ENCODE peak calls at places on chromosomes 6 and 20, in six cellular contexts. C is transverse colon; O is mammary epithelial cell; W is activated CD8-positive, alpha-beta T cell treated with anti-CD3 and anti-CD28 coated beads for 36 hours; U is heart left ventricle; J is upper lobe of right lung. B is an unnamed sample.

GRCh38 chr6:166664135-166664534 is 37.1 kb upstream of the RPS6KA2 start:
- DNase-seq in O (no peak), C (no peak), J (no peak), U (no peak), W (no peak), B (peak; percentile 8)

GRCh38 chr6:19465240-19465639 is 371.9 kb upstream of the ID4 start:
- DNase-seq in J (no peak), O (no peak), W (no peak), C (no peak), U (no peak), B (no peak)

GRCh38 chr6:114042267-114043075 is 71.5 kb upstream of the HDAC2 start:
- DNase-seq in U (no peak), J (no peak), O (no peak), C (no peak), W (no peak), B (no peak)

GRCh38 chr20:14538433-14538832 is 201.0 kb upstream of the FLRT3 start:
- DNase-seq in W (no peak), U (no peak), C (no peak), J (no peak), O (no peak), B (no peak)

GRCh38 chr6:16635810-16636602 is 125.3 kb downstream of the ATXN1 start:
- DNase-seq in C (peak; percentile 15), O (peak; percentile 80), J (no peak), U (no peak), W (peak; percentile 42), B (peak; percentile 84)

GRCh38 chr6:143694560-143694959 is 16.8 kb downstream of the PHACTR2 start:
- DNase-seq in W (no peak), O (peak; percentile 77), C (no peak), J (no peak), U (no peak), B (no peak)

GRCh38 chr6:127737009-127737486 is 160.1 kb downstream of the C6orf58 start:
- DNase-seq in W (peak; percentile 50), O (peak; percentile 50), J (no peak), U (no peak), C (peak; percentile 10), B (peak; percentile 83)

GRCh38 chr20:58618694-58619540 is 32.2 kb upstream of the STX16 start:
- DNase-seq in U (no peak), W (no peak), O (peak; percentile 64), C (no peak), J (no peak), B (peak; percentile 94)

GRCh38 chr6:13615802-13616140 is 636 bp downstream of the NOL7 start:
- DNase-seq in U (peak; percentile 62), W (peak; percentile 66), O (no peak), J (peak; percentile 79), C (peak; percentile 63), B (no peak)

GRCh38 chr20:20499469-20499868 is 131.6 kb downstream of the INSM1 start:
- DNase-seq in W (no peak), O (no peak), U (no peak), C (no peak), J (no peak), B (no peak)

GRCh38 chr20:11799131-11799800 is 118.4 kb upstream of the BTBD3 start:
- DNase-seq in C (no peak), U (no peak), J (no peak), W (no peak), O (no peak), B (no peak)

GRCh38 chr6:119736680-119737079 is 387.1 kb upstream of the MAN1A1 start:
- DNase-seq in W (no peak), J (no peak), O (no peak), U (no peak), C (no peak), B (no peak)

GRCh38 chr6:119739776-119740175 is 390.2 kb upstream of the MAN1A1 start:
- DNase-seq in C (no peak), W (no peak), O (no peak), J (no peak), U (no peak), B (no peak)

GRCh38 chr6:119738425-119738824 is 388.9 kb upstream of the MAN1A1 start:
- DNase-seq in W (no peak), C (no peak), U (no peak), O (no peak), J (no peak), B (no peak)

GRCh38 chr6:119742188-119742803 is 392.7 kb upstream of the MAN1A1 start:
- DNase-seq in O (peak; percentile 33), U (peak; percentile 70), C (peak; percentile 65), W (peak; percentile 84), J (peak; percentile 74), B (peak; percentile 58)
- TF ChIP-seq CTCF in O (peak; percentile 96), U (peak; percentile 55), C (peak; percentile 68), W (peak; percentile 81), J (peak; percentile 74), B (peak; percentile 87)

GRCh38 chr6:24064106-24064505 is 61.9 kb upstream of the NRSN1 start:
- DNase-seq in U (no peak), O (no peak), J (no peak), W (no peak), C (peak; percentile 10), B (no peak)
- TF ChIP-seq CTCF in U (peak; percentile 26), O (no peak), J (peak; percentile 26), W (peak; percentile 17), C (no peak), B (peak; percentile 10)

DNA sequence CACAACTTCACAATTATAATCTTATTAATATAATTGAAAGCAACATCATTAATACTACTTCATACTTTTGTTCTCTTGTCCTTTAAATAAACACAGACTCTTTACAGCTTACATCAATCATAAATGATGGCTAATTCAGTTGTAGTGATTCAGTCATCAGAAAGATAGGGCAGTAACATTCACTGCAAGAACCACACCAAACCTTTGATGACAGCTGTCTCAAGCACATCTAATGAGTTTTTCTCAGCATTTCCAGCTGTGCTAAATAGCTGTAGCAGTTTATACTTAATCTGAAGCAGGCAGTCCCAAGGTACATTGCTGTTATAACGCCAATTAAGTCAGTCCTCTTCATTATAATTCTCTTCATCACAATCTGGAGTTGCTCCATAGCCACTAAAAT is 45.7 kb downstream of the PREP start:
- DNase-seq in W (no peak), C (no peak), U (no peak), O (no peak), J (no peak), B (no peak)
- TF ChIP-seq CTCF in W (no peak), C (no peak), U (no peak), O (no peak), J (no peak), B (no peak)

DNA sequence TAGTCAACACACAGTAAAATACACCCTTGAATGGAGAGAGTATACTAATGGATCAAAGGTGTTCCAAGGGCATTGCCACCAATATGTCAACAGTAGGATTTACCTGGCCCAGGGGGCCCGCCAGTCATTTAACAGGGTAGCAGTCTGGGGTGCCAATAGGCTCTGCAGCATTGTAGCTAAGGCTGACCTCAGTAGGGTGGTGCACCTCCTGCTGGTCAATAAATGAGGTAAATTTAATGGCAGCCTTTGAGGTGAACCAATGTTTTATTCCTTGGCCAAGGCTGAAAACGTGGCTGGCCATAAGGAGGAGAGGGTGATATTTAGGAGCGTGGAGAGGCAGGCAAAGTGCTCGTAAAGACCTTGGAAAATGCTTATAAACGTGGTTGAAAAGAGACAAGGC is 147.2 kb downstream of the RPS12 start:
- DNase-seq in U (no peak), W (peak; percentile 7), C (no peak), J (no peak), O (no peak), B (no peak)
- TF ChIP-seq CTCF in U (no peak), W (peak; percentile 31), C (no peak), J (no peak), O (peak; percentile 19), B (peak; percentile 6)

DNA sequence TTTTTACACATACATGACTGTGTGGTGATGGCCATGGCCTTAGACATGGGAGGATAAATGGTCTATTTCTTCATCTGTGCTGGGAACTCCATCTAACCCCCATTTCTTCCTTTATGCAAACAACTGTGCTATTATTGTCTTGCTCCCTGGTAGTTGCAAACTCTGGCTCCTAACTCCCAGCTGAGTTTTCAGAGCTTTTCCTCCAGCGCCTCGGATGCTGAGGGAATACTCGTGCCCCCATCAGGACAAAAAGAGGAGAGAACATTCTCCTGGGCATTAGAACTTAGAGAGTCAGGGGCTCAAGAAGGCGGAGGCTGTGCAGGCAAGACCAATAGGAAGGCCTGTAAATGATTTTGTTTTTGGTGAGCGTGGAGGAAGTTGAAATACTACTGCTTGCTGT is 2.1 kb downstream of the DAAM2 start:
- DNase-seq in U (no peak), C (no peak), W (no peak), J (no peak), O (no peak), B (no peak)
- TF ChIP-seq CTCF in U (no peak), C (no peak), W (no peak), J (no peak), O (no peak), B (no peak)

DNA sequence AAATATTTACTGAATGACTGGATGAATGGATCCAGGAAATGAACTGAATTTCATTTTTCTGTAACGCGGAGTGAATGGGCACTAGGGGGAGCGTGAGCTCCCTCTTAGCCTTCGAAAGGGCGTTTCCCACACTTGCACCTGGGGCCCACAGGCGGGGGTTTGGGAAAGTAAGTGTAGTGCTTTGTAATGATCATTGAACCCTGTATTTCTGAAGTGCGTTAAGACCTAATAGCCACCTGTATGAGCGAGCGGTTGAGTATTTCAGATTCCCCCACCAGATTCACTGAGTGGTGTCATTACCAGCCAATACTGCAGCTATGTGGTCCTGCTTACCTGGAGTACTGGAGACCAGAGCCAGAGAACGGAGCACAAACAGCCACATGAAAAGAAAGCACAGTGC is 10.5 kb downstream of the SYTL3 start:
- DNase-seq in U (no peak), C (peak; percentile 61), W (peak; percentile 58), O (no peak), J (no peak), B (no peak)
- TF ChIP-seq CTCF in U (no peak), C (peak; percentile 37), W (peak; percentile 74), O (peak; percentile 59), J (peak; percentile 60), B (peak; percentile 64)

GRCh38 chr6:156280131-156280530 is 497.0 kb upstream of the ARID1B start:
- DNase-seq in J (no peak), W (no peak), C (no peak), U (no peak), O (no peak), B (no peak)

GRCh38 chr6:156282087-156282486 is 495.1 kb upstream of the ARID1B start:
- DNase-seq in C (no peak), J (no peak), W (no peak), U (no peak), O (no peak), B (no peak)

GRCh38 chr6:156279306-156279969 is 497.7 kb upstream of the ARID1B start:
- DNase-seq in W (no peak), J (no peak), O (no peak), C (peak; percentile 14), U (no peak), B (no peak)

DNA sequence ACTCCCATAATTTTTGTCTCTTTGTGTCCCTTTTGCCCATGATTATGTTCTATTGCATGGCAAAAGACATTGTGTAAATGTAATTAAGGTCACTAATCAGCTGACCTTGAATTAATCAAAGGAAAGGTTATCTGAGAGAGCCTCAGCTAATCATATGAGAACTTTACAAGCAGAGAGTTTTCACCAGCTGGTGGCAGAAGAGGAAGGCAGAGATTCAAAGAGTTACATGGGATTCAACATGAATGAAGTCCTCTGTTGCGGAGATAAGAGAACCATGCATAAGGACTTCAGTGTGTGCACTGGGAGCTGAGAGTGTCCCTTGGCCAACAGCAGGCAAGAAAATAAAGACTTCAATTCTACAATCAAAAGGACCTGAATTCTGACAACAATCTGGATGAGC is 494.1 kb upstream of the ARID1B start:
- DNase-seq in C (no peak), J (no peak), O (no peak), U (no peak), W (no peak), B (no peak)
- TF ChIP-seq CTCF in C (no peak), J (no peak), O (no peak), U (no peak), W (no peak), B (no peak)

B was measured in astrocyte of the spinal cord.